ENCODE peak calls at places on chromosome 14, in five cellular contexts. N is gastrocnemius medialis, M is HS-5, K is bronchial epithelial cell, E is cerebellum. I is an unnamed sample.

GRCh38 chr14:100278702-100279101 is 27.5 kb downstream of the SLC25A29 start:
- DNase-seq in N (no peak), M (no peak), K (peak), E (peak), I (no peak)

GRCh38 chr14:76227450-76228050 is 75.8 kb downstream of the GPATCH2L start:
- DNase-seq in N (no peak), M (peak), K (peak), E (no peak), I (peak)

GRCh38 chr14:64762044-64763034 is 58.1 kb downstream of the PLEKHG3 start:
- DNase-seq in N (peak), M (no peak), K (peak), E (peak), I (peak)

GRCh38 chr14:77098470-77099353 is 654 bp downstream of the CIPC start:
- DNase-seq in N (peak), M (no peak), K (no peak), E (peak), I (no peak)

GRCh38 chr14:53542692-53543091 is 389.6 kb upstream of the DDHD1 start:
- DNase-seq in N (no peak), M (no peak), K (peak), E (no peak), I (peak)

GRCh38 chr14:85527006-85527405 is 2.9 kb upstream of the FLRT2 start:
- DNase-seq in N (no peak), M (peak), K (peak), E (no peak), I (no peak)

GRCh38 chr14:60722836-60723217 is 1.3 kb downstream of the SIX4 start:
- DNase-seq in N (peak), M (no peak), K (no peak), E (peak), I (no peak)

GRCh38 chr14:96095581-96096476 is 56.7 kb downstream of the C14orf132 start:
- DNase-seq in N (no peak), M (no peak), K (peak), E (no peak), I (peak)

GRCh38 chr14:70152704-70153103 is 36.0 kb downstream of the SLC8A3 start:
- DNase-seq in N (no peak), M (no peak), K (no peak), E (no peak), I (no peak)

GRCh38 chr14:68473794-68474193 is 319.1 kb downstream of the ZFP36L1 start:
- DNase-seq in N (no peak), M (no peak), K (peak), E (no peak), I (no peak)

GRCh38 chr14:61653507-61653906 is 41.8 kb upstream of the HIF1A start:
- DNase-seq in N (no peak), M (peak), K (peak), E (peak), I (peak)

GRCh38 chr14:75535164-75535898 is 13.1 kb downstream of the BATF start:
- DNase-seq in N (no peak), M (no peak), K (no peak), E (no peak), I (no peak)

GRCh38 chr14:31550589-31550988 is 10.6 kb upstream of the NUBPL start:
- DNase-seq in N (no peak), M (no peak), K (no peak), E (no peak), I (no peak)

GRCh38 chr14:31025335-31026075 is at the start of gene AP4S1:
- DNase-seq in N (peak), M (no peak), K (no peak), E (peak), I (peak)

GRCh38 chr14:61812347-61813100 is 50.3 kb downstream of the SNAPC1 start:
- DNase-seq in N (no peak), M (no peak), K (no peak), E (no peak), I (peak)

GRCh38 chr14:75459099-75459741 is 31.4 kb downstream of the JDP2 start:
- DNase-seq in N (peak), M (no peak), K (no peak), E (no peak), I (no peak)

GRCh38 chr14:61188936-61189808 is 92.0 kb downstream of the TMEM30B start:
- DNase-seq in N (peak), M (no peak), K (peak), E (peak), I (peak)

GRCh38 chr14:23529016-23529740 is 22.4 kb downstream of the ZFHX2 start:
- DNase-seq in N (no peak), M (no peak), K (no peak), E (no peak), I (no peak)

GRCh38 chr14:91149462-91149861 is 35.6 kb downstream of the DGLUCY start:
- DNase-seq in N (peak), M (peak), K (peak), E (no peak), I (peak)

GRCh38 chr14:22303589-22304195 is 285.3 kb downstream of the DAD1 start:
- DNase-seq in N (no peak), M (no peak), K (no peak), E (no peak), I (no peak)

GRCh38 chr14:61749867-61750266 is 12.4 kb upstream of the SNAPC1 start:
- DNase-seq in N (no peak), M (no peak), K (peak), E (no peak), I (no peak)

GRCh38 chr14:85531141-85531593 is 1.2 kb downstream of the FLRT2 start:
- DNase-seq in N (peak), M (no peak), K (peak), E (no peak), I (no peak)

GRCh38 chr14:72629534-72629933 is 264.4 kb downstream of the DPF3 start:
- DNase-seq in N (no peak), M (no peak), K (no peak), E (no peak), I (no peak)

GRCh38 chr14:104119119-104119699 is 19.2 kb upstream of the KIF26A start:
- DNase-seq in N (no peak), M (no peak), K (peak), E (no peak), I (no peak)

GRCh38 chr14:41350476-41350875 is 256.2 kb upstream of the LRFN5 start:
- DNase-seq in N (no peak), M (no peak), K (no peak), E (no peak), I (no peak)

GRCh38 chr14:103627073-103628025 is 1.7 kb upstream of the KLC1 start:
- DNase-seq in N (no peak), M (no peak), K (no peak), E (no peak), I (no peak)

GRCh38 chr14:43697003-43697402 is 810.1 kb downstream of the FSCB start:
- DNase-seq in N (no peak), M (no peak), K (no peak), E (no peak), I (no peak)

GRCh38 chr14:51652168-51653095 is 722 bp downstream of the FRMD6 start:
- DNase-seq in N (peak), M (no peak), K (no peak), E (peak), I (no peak)

GRCh38 chr14:105078294-105078693 is 13.1 kb upstream of the GPR132 start:
- DNase-seq in N (no peak), M (no peak), K (no peak), E (no peak), I (no peak)

GRCh38 chr14:95998656-95999055 is 40.5 kb upstream of the C14orf132 start:
- DNase-seq in N (no peak), M (no peak), K (peak), E (peak), I (peak)

GRCh38 chr14:73787760-73788508 is 63.7 kb upstream of the PTGR2 start:
- DNase-seq in N (no peak), M (no peak), K (peak), E (no peak), I (peak)